ENCODE peak calls at places on chromosome 3, in nine cellular contexts. One of them, this sample, is unnamed.
A peak's percentile ranks its signal among the peaks of the same experiment; 100 is the strongest.

GRCh38 chr3:197027151-197027895 is 2.3 kb downstream of the MELTF start:
- DNase-seq in GM12865: no peak
- DNase-seq in BE2C: peak; percentile 30
- DNase-seq in AG08395: no peak
- DNase-seq in NCI-H1092: no peak
- DNase-seq in brain microvascular endothelial cell: no peak
- DNase-seq in natural killer cell treated with Interleukin-12 subunit alpha and Interleukin-12 subunit beta and Interleukin-15 and Interleukin-18, amount 100 ng/mL, for 72 hours: no peak
- DNase-seq in head of caudate nucleus: no peak
- DNase-seq in adipocyte: no peak
- DNase-seq in this sample: peak; percentile 12

GRCh38 chr3:41200669-41201021 is 1.3 kb downstream of the CTNNB1 start:
- DNase-seq in GM12865: peak; percentile 23
- DNase-seq in BE2C: no peak
- DNase-seq in AG08395: peak; percentile 29
- DNase-seq in NCI-H1092: no peak
- DNase-seq in brain microvascular endothelial cell: peak; percentile 72
- DNase-seq in natural killer cell treated with Interleukin-12 subunit alpha and Interleukin-12 subunit beta and Interleukin-15 and Interleukin-18, amount 100 ng/mL, for 72 hours: no peak
- DNase-seq in head of caudate nucleus: peak; percentile 54
- DNase-seq in adipocyte: peak; percentile 76
- DNase-seq in this sample: peak; percentile 18

GRCh38 chr3:187293977-187294376 is 2.4 kb upstream of the MASP1 start:
- DNase-seq in GM12865: no peak
- DNase-seq in BE2C: no peak
- DNase-seq in AG08395: peak; percentile 17
- DNase-seq in NCI-H1092: no peak
- DNase-seq in brain microvascular endothelial cell: no peak
- DNase-seq in natural killer cell treated with Interleukin-12 subunit alpha and Interleukin-12 subunit beta and Interleukin-15 and Interleukin-18, amount 100 ng/mL, for 72 hours: no peak
- DNase-seq in head of caudate nucleus: no peak
- DNase-seq in adipocyte: no peak
- DNase-seq in this sample: no peak

GRCh38 chr3:176032043-176032442 is 1165.2 kb downstream of the TBL1XR1 start:
- DNase-seq in GM12865: no peak
- DNase-seq in BE2C: no peak
- DNase-seq in AG08395: no peak
- DNase-seq in NCI-H1092: no peak
- DNase-seq in brain microvascular endothelial cell: no peak
- DNase-seq in natural killer cell treated with Interleukin-12 subunit alpha and Interleukin-12 subunit beta and Interleukin-15 and Interleukin-18, amount 100 ng/mL, for 72 hours: no peak
- DNase-seq in head of caudate nucleus: no peak
- DNase-seq in adipocyte: no peak
- DNase-seq in this sample: no peak

GRCh38 chr3:32347286-32348125 is 44.1 kb upstream of the CMTM7 start:
- DNase-seq in GM12865: no peak
- DNase-seq in BE2C: no peak
- DNase-seq in AG08395: no peak
- DNase-seq in NCI-H1092: no peak
- DNase-seq in brain microvascular endothelial cell: no peak
- DNase-seq in natural killer cell treated with Interleukin-12 subunit alpha and Interleukin-12 subunit beta and Interleukin-15 and Interleukin-18, amount 100 ng/mL, for 72 hours: no peak
- DNase-seq in head of caudate nucleus: no peak
- DNase-seq in adipocyte: no peak
- DNase-seq in this sample: no peak

GRCh38 chr3:149576071-149576564 is 81.7 kb downstream of the WWTR1 start:
- DNase-seq in GM12865: peak; percentile 47
- DNase-seq in BE2C: peak; percentile 29
- DNase-seq in AG08395: peak; percentile 77
- DNase-seq in NCI-H1092: no peak
- DNase-seq in brain microvascular endothelial cell: peak; percentile 92
- DNase-seq in natural killer cell treated with Interleukin-12 subunit alpha and Interleukin-12 subunit beta and Interleukin-15 and Interleukin-18, amount 100 ng/mL, for 72 hours: no peak
- DNase-seq in head of caudate nucleus: peak; percentile 48
- DNase-seq in adipocyte: peak; percentile 91
- DNase-seq in this sample: peak; percentile 57

GRCh38 chr3:87307805-87308204 is 31.4 kb upstream of the POU1F1 start:
- DNase-seq in GM12865: no peak
- DNase-seq in BE2C: no peak
- DNase-seq in AG08395: no peak
- DNase-seq in NCI-H1092: no peak
- DNase-seq in brain microvascular endothelial cell: no peak
- DNase-seq in natural killer cell treated with Interleukin-12 subunit alpha and Interleukin-12 subunit beta and Interleukin-15 and Interleukin-18, amount 100 ng/mL, for 72 hours: no peak
- DNase-seq in head of caudate nucleus: no peak
- DNase-seq in adipocyte: no peak
- DNase-seq in this sample: no peak

GRCh38 chr3:105369501-105370371 is 3.0 kb downstream of the ALCAM start:
- DNase-seq in GM12865: peak; percentile 79
- DNase-seq in BE2C: peak; percentile 81
- DNase-seq in AG08395: peak; percentile 43
- DNase-seq in NCI-H1092: peak; percentile 40
- DNase-seq in brain microvascular endothelial cell: peak; percentile 59
- DNase-seq in natural killer cell treated with Interleukin-12 subunit alpha and Interleukin-12 subunit beta and Interleukin-15 and Interleukin-18, amount 100 ng/mL, for 72 hours: peak; percentile 63
- DNase-seq in head of caudate nucleus: peak; percentile 92
- DNase-seq in adipocyte: peak; percentile 85
- DNase-seq in this sample: peak; percentile 22

GRCh38 chr3:184485256-184485655 is 76.3 kb upstream of the EPHB3 start:
- DNase-seq in GM12865: no peak
- DNase-seq in BE2C: no peak
- DNase-seq in AG08395: peak; percentile 8
- DNase-seq in NCI-H1092: no peak
- DNase-seq in brain microvascular endothelial cell: no peak
- DNase-seq in natural killer cell treated with Interleukin-12 subunit alpha and Interleukin-12 subunit beta and Interleukin-15 and Interleukin-18, amount 100 ng/mL, for 72 hours: no peak
- DNase-seq in head of caudate nucleus: no peak
- DNase-seq in adipocyte: peak; percentile 33
- DNase-seq in this sample: no peak

GRCh38 chr3:73656241-73656890 is 31.6 kb upstream of the PDZRN3 start:
- DNase-seq in GM12865: no peak
- DNase-seq in BE2C: no peak
- DNase-seq in AG08395: peak; percentile 84
- DNase-seq in NCI-H1092: no peak
- DNase-seq in brain microvascular endothelial cell: peak; percentile 29
- DNase-seq in natural killer cell treated with Interleukin-12 subunit alpha and Interleukin-12 subunit beta and Interleukin-15 and Interleukin-18, amount 100 ng/mL, for 72 hours: no peak
- DNase-seq in head of caudate nucleus: no peak
- DNase-seq in adipocyte: peak; percentile 64
- DNase-seq in this sample: peak; percentile 58

GRCh38 chr3:18207232-18207631 is 217.9 kb downstream of the SATB1 start:
- DNase-seq in GM12865: no peak
- DNase-seq in BE2C: no peak
- DNase-seq in AG08395: no peak
- DNase-seq in NCI-H1092: no peak
- DNase-seq in brain microvascular endothelial cell: no peak
- DNase-seq in natural killer cell treated with Interleukin-12 subunit alpha and Interleukin-12 subunit beta and Interleukin-15 and Interleukin-18, amount 100 ng/mL, for 72 hours: no peak
- DNase-seq in head of caudate nucleus: no peak
- DNase-seq in adipocyte: no peak
- DNase-seq in this sample: no peak

GRCh38 chr3:4047343-4047742 is 248.1 kb downstream of the LRRN1 start:
- DNase-seq in GM12865: no peak
- DNase-seq in BE2C: no peak
- DNase-seq in AG08395: no peak
- DNase-seq in NCI-H1092: no peak
- DNase-seq in brain microvascular endothelial cell: no peak
- DNase-seq in natural killer cell treated with Interleukin-12 subunit alpha and Interleukin-12 subunit beta and Interleukin-15 and Interleukin-18, amount 100 ng/mL, for 72 hours: no peak
- DNase-seq in head of caudate nucleus: no peak
- DNase-seq in adipocyte: no peak
- DNase-seq in this sample: no peak

GRCh38 chr3:146594843-146595482 is 10.2 kb downstream of the PLSCR5 start:
- DNase-seq in GM12865: peak; percentile 5
- DNase-seq in BE2C: no peak
- DNase-seq in AG08395: no peak
- DNase-seq in NCI-H1092: no peak
- DNase-seq in brain microvascular endothelial cell: no peak
- DNase-seq in natural killer cell treated with Interleukin-12 subunit alpha and Interleukin-12 subunit beta and Interleukin-15 and Interleukin-18, amount 100 ng/mL, for 72 hours: no peak
- DNase-seq in head of caudate nucleus: no peak
- DNase-seq in adipocyte: peak; percentile 55
- DNase-seq in this sample: no peak

GRCh38 chr3:15497984-15498383 is 23.5 kb downstream of the COLQ start:
- DNase-seq in GM12865: no peak
- DNase-seq in BE2C: no peak
- DNase-seq in AG08395: no peak
- DNase-seq in NCI-H1092: no peak
- DNase-seq in brain microvascular endothelial cell: no peak
- DNase-seq in natural killer cell treated with Interleukin-12 subunit alpha and Interleukin-12 subunit beta and Interleukin-15 and Interleukin-18, amount 100 ng/mL, for 72 hours: no peak
- DNase-seq in head of caudate nucleus: no peak
- DNase-seq in adipocyte: no peak
- DNase-seq in this sample: no peak

GRCh38 chr3:159798951-159799350 is 189.7 kb upstream of the IL12A start:
- DNase-seq in GM12865: no peak
- DNase-seq in BE2C: no peak
- DNase-seq in AG08395: peak; percentile 63
- DNase-seq in NCI-H1092: no peak
- DNase-seq in brain microvascular endothelial cell: no peak
- DNase-seq in natural killer cell treated with Interleukin-12 subunit alpha and Interleukin-12 subunit beta and Interleukin-15 and Interleukin-18, amount 100 ng/mL, for 72 hours: no peak
- DNase-seq in head of caudate nucleus: no peak
- DNase-seq in adipocyte: peak; percentile 60
- DNase-seq in this sample: no peak

GRCh38 chr3:67381667-67382272 is 272.6 kb downstream of the SUCLG2 start:
- DNase-seq in GM12865: peak; percentile 41
- DNase-seq in BE2C: peak; percentile 42
- DNase-seq in AG08395: no peak
- DNase-seq in NCI-H1092: no peak
- DNase-seq in brain microvascular endothelial cell: peak; percentile 39
- DNase-seq in natural killer cell treated with Interleukin-12 subunit alpha and Interleukin-12 subunit beta and Interleukin-15 and Interleukin-18, amount 100 ng/mL, for 72 hours: no peak
- DNase-seq in head of caudate nucleus: peak; percentile 64
- DNase-seq in adipocyte: peak; percentile 71
- DNase-seq in this sample: no peak

This sample was measured in hepatic stellate cell.